ENCODE peak calls at places on chromosomes 3 and 15, in seven cellular contexts. Z, L, D, W, H, M and K are unnamed samples.

GRCh38 chr15:98076021-98076816 is 115.7 kb downstream of the ARRDC4 start:
- DNase-seq in M (peak), Z (no peak), L (no peak), W (no peak), D (no peak), H (no peak), K (peak)

GRCh38 chr3:126442099-126442848 is 33.4 kb downstream of the ZXDC start:
- DNase-seq in H (no peak), Z (peak), D (no peak), W (no peak), L (no peak), M (no peak), K (no peak)

GRCh38 chr15:49895337-49896223 is 223.5 kb downstream of the ATP8B4 start:
- DNase-seq in M (no peak), D (no peak), W (no peak), H (no peak), L (no peak), Z (peak), K (no peak)

GRCh38 chr3:127964053-127964452 is 49.0 kb downstream of the KBTBD12 start:
- DNase-seq in L (no peak), D (no peak), W (no peak), M (peak), H (no peak), Z (peak), K (no peak)

GRCh38 chr3:134092231-134092701 is 62.5 kb upstream of the SLCO2A1 start:
- DNase-seq in L (no peak), D (no peak), M (peak), Z (peak), W (no peak), H (no peak), K (no peak)

GRCh38 chr3:33581666-33582065 is 136.4 kb downstream of the CLASP2 start:
- DNase-seq in H (no peak), M (no peak), Z (no peak), D (no peak), L (no peak), W (no peak), K (no peak)

GRCh38 chr3:129399895-129400357 is 28.5 kb downstream of the EFCAB12 start:
- DNase-seq in W (no peak), M (peak), H (no peak), D (no peak), Z (no peak), L (peak), K (peak)

GRCh38 chr15:88878720-88879184 is 16.6 kb downstream of the HAPLN3 start:
- DNase-seq in W (no peak), Z (peak), H (peak), D (no peak), M (peak), L (no peak), K (peak)

GRCh38 chr15:92503458-92503857 is 109.8 kb downstream of the ST8SIA2 start:
- DNase-seq in W (no peak), Z (no peak), D (no peak), H (no peak), M (no peak), L (no peak), K (no peak)

GRCh38 chr3:147699175-147699838 is 290.1 kb downstream of the ZIC1 start:
- DNase-seq in D (no peak), W (no peak), M (no peak), H (no peak), Z (peak), L (peak), K (no peak)

GRCh38 chr3:21752749-21753347 is 1.8 kb upstream of the ZNF385D start:
- DNase-seq in M (peak), H (peak), L (no peak), Z (peak), D (no peak), W (no peak), K (no peak)

GRCh38 chr3:31498824-31499223 is 33.9 kb upstream of the STT3B start:
- DNase-seq in H (no peak), D (no peak), Z (no peak), W (no peak), M (no peak), L (no peak), K (no peak)

GRCh38 chr3:125960066-125960424 is 8.9 kb upstream of the ROPN1B start:
- DNase-seq in L (no peak), H (no peak), D (no peak), M (no peak), Z (no peak), W (no peak), K (no peak)

GRCh38 chr3:8663177-8664061 is 18.8 kb upstream of the SSUH2 start:
- DNase-seq in H (peak), M (peak), L (peak), W (peak), Z (peak), D (peak), K (peak)
- H3K4me3 ChIP-seq in H (no peak), M (no peak), L (no peak), W (no peak), Z (no peak), D (no peak), K (no peak)

DNA sequence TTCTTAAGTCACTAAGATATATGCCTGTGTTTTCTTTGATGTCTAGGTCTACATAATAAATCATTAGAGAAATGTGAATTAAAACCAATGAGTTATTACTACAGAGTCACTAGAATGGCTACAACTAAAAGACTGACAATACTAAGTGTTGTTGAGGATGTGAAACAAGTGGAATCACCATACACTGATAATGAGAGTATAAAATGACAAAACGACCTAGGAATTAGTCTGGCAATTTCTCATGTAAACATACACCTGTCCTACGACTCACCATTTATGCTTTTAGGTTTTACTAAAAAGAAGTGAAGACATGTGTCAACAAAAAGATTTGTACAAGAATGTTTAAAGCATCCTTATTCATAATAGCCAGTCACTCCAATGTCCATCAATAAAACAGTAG is 75.2 kb upstream of the SATB1 start:
- DNase-seq in D (no peak), W (no peak), L (no peak), Z (no peak), H (no peak), M (no peak), K (no peak)
- TF ChIP-seq CEBPB in D (no peak), W (no peak), L (no peak), Z (no peak), H (no peak), M (no peak), K (no peak)

GRCh38 chr3:13075318-13075717 is 2.1 kb upstream of the IQSEC1 start:
- DNase-seq in W (no peak), M (no peak), D (no peak), L (no peak), Z (no peak), H (no peak), K (no peak)

GRCh38 chr3:13072239-13073041 is 789 bp downstream of the IQSEC1 start:
- DNase-seq in H (no peak), Z (peak), W (peak), L (no peak), D (no peak), M (no peak), K (no peak)

GRCh38 chr3:13073042-13073906 is at the start of gene IQSEC1:
- DNase-seq in W (no peak), H (no peak), M (no peak), D (no peak), Z (peak), L (no peak), K (no peak)

GRCh38 chr3:13076255-13076654 is 3.0 kb upstream of the IQSEC1 start:
- DNase-seq in D (no peak), W (no peak), M (no peak), L (no peak), H (no peak), Z (no peak), K (no peak)

DNA sequence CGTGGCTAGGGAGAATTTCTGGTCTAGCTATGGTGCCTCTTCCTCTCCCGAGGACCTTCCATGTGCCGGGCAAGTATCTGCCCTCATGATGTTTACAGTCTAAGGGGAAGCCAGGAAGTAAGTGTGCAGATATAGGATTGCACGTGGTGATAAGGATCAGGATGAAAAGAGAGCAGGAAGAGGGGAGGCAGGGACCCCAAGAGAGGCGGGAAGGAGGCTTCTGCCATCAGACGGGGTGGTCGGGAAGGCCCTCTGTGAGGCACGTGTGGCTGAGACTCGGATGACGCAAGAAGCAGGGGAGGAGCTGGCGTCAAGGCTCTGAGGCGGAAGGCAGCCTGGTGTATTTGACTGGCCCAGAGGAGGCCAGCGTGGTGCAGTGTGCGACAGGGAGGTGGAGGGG is 747 bp upstream of the IQSEC1 start:
- DNase-seq in D (no peak), L (no peak), M (no peak), H (no peak), W (no peak), Z (no peak), K (no peak)
- H3K4me3 ChIP-seq in D (no peak), L (no peak), M (no peak), H (no peak), W (no peak), Z (no peak), K (no peak)

DNA sequence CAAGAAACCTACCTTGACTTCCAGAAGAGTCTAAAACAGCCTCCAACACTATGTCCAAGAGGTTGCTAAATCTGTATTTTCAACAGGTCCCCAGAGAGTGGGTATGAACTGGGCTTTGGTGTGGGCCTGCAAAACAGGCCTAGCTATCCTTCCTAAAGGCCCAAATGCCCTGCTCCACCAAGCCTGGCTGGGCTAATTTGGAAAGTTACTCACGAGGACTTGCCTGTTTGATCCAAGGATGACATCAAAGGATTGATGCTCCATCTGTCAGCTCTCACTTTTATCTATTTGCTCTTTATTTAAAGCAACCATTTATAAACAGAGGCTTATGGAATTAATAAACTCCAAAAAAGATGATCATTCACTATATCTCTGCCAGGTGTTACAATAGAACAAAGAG is 163.5 kb upstream of the THBS1 start:
- DNase-seq in W (no peak), Z (no peak), D (no peak), L (no peak), M (no peak), H (no peak), K (no peak)
- TF ChIP-seq CEBPB in W (no peak), Z (no peak), D (no peak), L (no peak), M (no peak), H (no peak), K (no peak)

GRCh38 chr3:11379824-11380281 is 107.7 kb downstream of the ATG7 start:
- DNase-seq in Z (no peak), W (no peak), L (no peak), D (no peak), M (no peak), H (no peak), K (no peak)
- H3K4me3 ChIP-seq in Z (no peak), W (no peak), L (no peak), D (no peak), M (no peak), H (no peak), K (no peak)

GRCh38 chr15:90558182-90558581 is 28.5 kb downstream of the CRTC3 start:
- DNase-seq in H (peak), D (no peak), W (no peak), L (no peak), Z (no peak), M (no peak), K (peak)

GRCh38 chr15:90557147-90557546 is 27.4 kb downstream of the CRTC3 start:
- DNase-seq in W (no peak), L (no peak), H (no peak), D (no peak), Z (peak), M (no peak), K (peak)

GRCh38 chr15:90559119-90559518 is 29.4 kb downstream of the CRTC3 start:
- DNase-seq in H (no peak), D (no peak), M (no peak), Z (no peak), L (no peak), W (no peak), K (no peak)

GRCh38 chr15:90560229-90560771 is 30.6 kb downstream of the CRTC3 start:
- DNase-seq in L (no peak), H (no peak), M (peak), W (no peak), Z (peak), D (no peak), K (no peak)

GRCh38 chr15:90557651-90558084 is 27.9 kb downstream of the CRTC3 start:
- DNase-seq in W (no peak), M (no peak), D (no peak), H (no peak), L (no peak), Z (peak), K (no peak)
- TF ChIP-seq CEBPB in W (no peak), M (no peak), D (no peak), H (no peak), L (no peak), Z (no peak), K (no peak)